ENCODE peak calls at places on chromosomes 3 and 15, in five cellular contexts. Q is hepatocyte, S is OCI-LY7, H is PC-3, D is HCT116. T is an unnamed sample.

GRCh38 chr15:89851665-89852341 is 37.2 kb upstream of the ANPEP start:
- DNase-seq in S (no peak), D (no peak), Q (no peak), H (peak; percentile 54), T (no peak)

GRCh38 chr3:46574263-46574662 is 8.2 kb upstream of the LRRC2 start:
- DNase-seq in S (no peak), Q (peak; percentile 38), H (no peak), D (no peak), T (peak; percentile 95)

GRCh38 chr3:73228425-73228824 is 167.0 kb downstream of the EBLN2 start:
- DNase-seq in D (no peak), S (no peak), Q (no peak), H (no peak), T (no peak)

GRCh38 chr3:124802702-124803101 is 72.5 kb downstream of the UMPS start:
- DNase-seq in Q (no peak), S (no peak), D (no peak), H (no peak), T (no peak)

GRCh38 chr15:85879334-85880163 is 84.8 kb upstream of the KLHL25 start:
- DNase-seq in H (peak; percentile 7), Q (peak; percentile 30), D (no peak), S (no peak), T (no peak)

GRCh38 chr3:142288032-142288638 is 62.8 kb upstream of the GK5 start:
- DNase-seq in D (peak; percentile 12), H (no peak), Q (no peak), S (peak; percentile 28), T (peak; percentile 53)

GRCh38 chr3:105553851-105554250 is 187.1 kb downstream of the ALCAM start:
- DNase-seq in D (no peak), S (no peak), Q (no peak), H (peak; percentile 28), T (no peak)

GRCh38 chr3:60917136-60917535 is 334.1 kb downstream of the FHIT start:
- DNase-seq in D (no peak), S (no peak), H (no peak), Q (no peak), T (no peak)

GRCh38 chr3:124814620-124815421 is 72.3 kb downstream of the ITGB5 start:
- DNase-seq in D (no peak), H (peak; percentile 85), S (no peak), Q (peak; percentile 70), T (no peak)

GRCh38 chr3:149576071-149576564 is 81.7 kb downstream of the WWTR1 start:
- DNase-seq in S (no peak), Q (peak; percentile 59), H (peak; percentile 98), D (peak; percentile 86), T (peak; percentile 62)

GRCh38 chr3:52070724-52071621 is 14.6 kb upstream of the DUSP7 start:
- DNase-seq in H (no peak), S (no peak), Q (no peak), D (no peak), T (no peak)

GRCh38 chr3:45277636-45278035 is 51.5 kb upstream of the TMEM158 start:
- DNase-seq in H (no peak), S (no peak), Q (no peak), D (no peak), T (no peak)

GRCh38 chr15:86038491-86038890 is 41.2 kb upstream of the AGBL1 start:
- DNase-seq in Q (no peak), D (no peak), H (no peak), S (no peak), T (no peak)

GRCh38 chr15:52658955-52659354 is 20.2 kb downstream of the ATOSA start:
- DNase-seq in D (no peak), S (no peak), H (peak; percentile 66), Q (no peak), T (no peak)

GRCh38 chr3:71172951-71173350 is 410.6 kb downstream of the FOXP1 start:
- DNase-seq in H (no peak), D (no peak), Q (peak; percentile 23), S (no peak), T (no peak)

GRCh38 chr3:49017978-49018706 is at the start of gene DALRD3:
- DNase-seq in S (peak; percentile 85), Q (peak; percentile 85), H (peak; percentile 78), D (peak; percentile 79), T (peak; percentile 92)

GRCh38 chr3:190094201-190094718 is 26.4 kb downstream of the P3H2 start:
- DNase-seq in D (no peak), S (no peak), H (no peak), Q (no peak), T (no peak)

GRCh38 chr3:126540342-126540849 is 16.4 kb downstream of the CHST13 start:
- DNase-seq in D (peak; percentile 76), H (peak; percentile 91), S (no peak), Q (peak; percentile 52), T (no peak)

GRCh38 chr3:136753112-136753939 is 1.1 kb upstream of the STAG1 start:
- DNase-seq in S (peak; percentile 40), D (no peak), Q (no peak), H (peak; percentile 21), T (no peak)

GRCh38 chr15:67124911-67125588 is 59.6 kb downstream of the SMAD3 start:
- DNase-seq in H (no peak), D (peak; percentile 88), S (no peak), Q (no peak), T (no peak)

GRCh38 chr15:81950841-81951414 is 94.9 kb downstream of the MEX3B start:
- DNase-seq in D (no peak), S (no peak), Q (peak; percentile 24), H (no peak), T (peak; percentile 21)

GRCh38 chr15:94295275-94295674 is 63.9 kb downstream of the MCTP2 start:
- DNase-seq in Q (no peak), D (no peak), H (no peak), S (no peak), T (no peak)

GRCh38 chr15:94298359-94298758 is 67.0 kb downstream of the MCTP2 start:
- DNase-seq in Q (no peak), H (no peak), D (no peak), S (no peak), T (no peak)

GRCh38 chr15:94297543-94297942 is 66.2 kb downstream of the MCTP2 start:
- DNase-seq in H (no peak), Q (no peak), D (no peak), S (peak; percentile 90), T (no peak)

GRCh38 chr15:94293411-94294402 is 62.3 kb downstream of the MCTP2 start:
- DNase-seq in Q (no peak), D (no peak), S (no peak), H (no peak), T (no peak)

GRCh38 chr15:94294556-94294955 is 63.2 kb downstream of the MCTP2 start:
- DNase-seq in S (no peak), D (no peak), H (no peak), Q (no peak), T (no peak)
- H3K9me2 ChIP-seq in S (no peaks in the 10 kb centered on the region), D (no peaks in the 10 kb centered on the region), H (no peaks in the 10 kb centered on the region), Q (no peaks in the 10 kb centered on the region), T (no peaks in the 10 kb centered on the region)

DNA sequence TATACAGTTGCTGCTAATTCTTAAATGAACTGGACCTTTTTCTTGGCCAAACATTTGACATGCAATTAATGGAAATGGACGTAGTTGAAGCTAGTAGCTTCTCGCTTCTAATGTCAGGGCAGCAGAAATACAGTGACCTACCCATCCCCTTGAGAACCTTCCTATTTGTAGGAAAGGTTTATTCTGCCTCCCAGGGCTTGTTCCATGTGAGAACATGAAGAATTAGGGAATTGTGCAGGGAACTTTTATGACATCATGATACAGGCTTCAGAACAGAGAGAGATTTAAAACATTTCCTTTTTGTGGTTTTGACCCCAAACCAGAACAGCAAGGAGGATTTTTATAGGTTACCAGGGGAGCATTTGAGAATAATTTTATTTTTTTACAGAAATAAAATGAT is 406.6 kb upstream of the PPP2R3A start:
- DNase-seq in Q (no peak), S (no peak), H (no peak), D (no peak), T (no peak)
- H3K9me2 ChIP-seq in Q (no peaks in the 10 kb centered on the region), S (no peaks in the 10 kb centered on the region), H (no peaks in the 10 kb centered on the region), D (no peaks in the 10 kb centered on the region), T (peaks cover 32% of the 10 kb centered on the region)

GRCh38 chr15:64146041-64146440 is 5.5 kb upstream of the SNX22 start:
- DNase-seq in D (no peak), S (no peak), H (no peak), Q (no peak), T (no peak)

GRCh38 chr15:64141798-64142512 is 9.6 kb upstream of the SNX22 start:
- DNase-seq in Q (no peak), D (no peak), H (no peak), S (no peak), T (no peak)

GRCh38 chr15:64143276-64143675 is 8.3 kb upstream of the SNX22 start:
- DNase-seq in H (no peak), S (no peak), Q (no peak), D (no peak), T (no peak)

GRCh38 chr15:64144565-64145281 is 6.8 kb upstream of the SNX22 start:
- DNase-seq in H (no peak), D (no peak), Q (no peak), S (peak; percentile 35), T (no peak)

GRCh38 chr15:64144192-64144564 is 7.4 kb upstream of the SNX22 start:
- DNase-seq in H (no peak), Q (no peak), S (no peak), D (no peak), T (no peak)
- H3K9me2 ChIP-seq in H (no peaks in the 10 kb centered on the region), Q (no peaks in the 10 kb centered on the region), S (no peaks in the 10 kb centered on the region), D (no peaks in the 10 kb centered on the region), T (no peaks in the 10 kb centered on the region)

GRCh38 chr15:40382580-40383456 is at the start of gene KNSTRN:
- DNase-seq in H (peak; percentile 96), Q (peak; percentile 96), S (peak; percentile 97), D (peak; percentile 89), T (peak; percentile 99)

GRCh38 chr15:40379374-40379773 is 3.1 kb upstream of the KNSTRN start:
- DNase-seq in H (no peak), S (no peak), Q (no peak), D (no peak), T (no peak)

GRCh38 chr15:40379853-40380252 is 2.7 kb upstream of the KNSTRN start:
- DNase-seq in H (peak; percentile 96), S (no peak), D (peak; percentile 28), Q (peak; percentile 68), T (no peak)

GRCh38 chr15:40381818-40382529 is 547 bp upstream of the KNSTRN start:
- DNase-seq in S (no peak), D (no peak), H (no peak), Q (no peak), T (no peak)

DNA sequence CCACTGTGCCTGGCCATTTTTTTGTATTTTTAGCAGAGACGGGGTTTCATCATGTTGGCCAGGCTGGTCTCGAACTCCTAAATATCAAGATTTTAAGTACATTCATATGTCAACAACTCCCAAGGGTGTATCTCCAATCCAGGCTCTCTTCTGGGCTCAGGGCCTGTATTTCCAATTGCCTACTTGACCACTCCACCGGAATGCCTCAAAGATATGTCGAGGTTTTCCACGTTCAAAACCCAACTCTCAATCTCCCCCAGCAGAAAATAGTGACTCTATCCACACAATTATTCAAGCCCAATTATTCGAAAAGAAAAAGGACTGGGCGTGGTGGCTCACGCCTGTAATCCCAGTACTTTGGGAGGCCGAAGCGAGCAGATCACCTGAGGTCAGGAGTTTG is 1.9 kb upstream of the KNSTRN start:
- DNase-seq in S (no peak), D (no peak), Q (no peak), H (no peak), T (no peak)
- H3K9me2 ChIP-seq in S (no peaks in the 10 kb centered on the region), D (no peaks in the 10 kb centered on the region), Q (no peaks in the 10 kb centered on the region), H (no peaks in the 10 kb centered on the region), T (no peaks in the 10 kb centered on the region)